ENCODE peak calls at places on chromosomes 5 and 9, in ten cellular contexts. A, E, D, X, F, P, R, S, G and C are unnamed samples.
A peak's percentile ranks its signal among the peaks of the same experiment; 100 is the strongest.

GRCh38 chr5:107704686-107705389 is 34.1 kb upstream of the EFNA5 start:
- DNase-seq in S (no peak), F (no peak), D (no peak), E (no peak), G (no peak), P (peak; percentile 6), X (no peak), R (no peak), A (no peak), C (no peak)

GRCh38 chr5:16450163-16450562 is 15.4 kb downstream of the ZNF622 start:
- DNase-seq in X (no peak), R (no peak), S (no peak), E (no peak), P (no peak), D (no peak), A (no peak), F (no peak), G (no peak), C (no peak)

GRCh38 chr9:129676970-129677369 is 11.5 kb downstream of the PRRX2 start:
- DNase-seq in P (no peak), R (no peak), X (no peak), S (no peak), G (no peak), E (peak; percentile 58), A (no peak), F (no peak), D (no peak), C (peak; percentile 88)

GRCh38 chr9:137550958-137551655 is 572 bp upstream of the MRPL41 start:
- DNase-seq in G (no peak), R (peak; percentile 93), P (peak; percentile 67), D (peak; percentile 44), E (no peak), X (no peak), S (no peak), F (peak; percentile 52), A (no peak), C (no peak)

GRCh38 chr9:83544002-83544698 is 5.9 kb upstream of the FRMD3 start:
- DNase-seq in S (peak; percentile 37), E (peak; percentile 69), A (no peak), X (no peak), F (peak; percentile 42), G (peak; percentile 80), R (peak; percentile 42), D (peak; percentile 38), P (peak; percentile 60), C (no peak)

GRCh38 chr5:102737161-102737560 is 17.9 kb upstream of the PAM start:
- DNase-seq in E (no peak), X (no peak), P (no peak), F (no peak), R (no peak), G (no peak), D (no peak), A (no peak), S (no peak), C (no peak)

GRCh38 chr5:138663561-138663960 is 88.4 kb upstream of the HSPA9 start:
- DNase-seq in G (no peak), E (no peak), S (no peak), R (no peak), A (no peak), F (no peak), D (no peak), P (no peak), X (no peak), C (no peak)

GRCh38 chr5:98460536-98460935 is 312.9 kb upstream of the RGMB start:
- DNase-seq in F (no peak), E (no peak), R (no peak), D (peak; percentile 39), S (no peak), G (no peak), X (no peak), P (no peak), A (no peak), C (no peak)

GRCh38 chr5:53331463-53331862 is 149.0 kb upstream of the FST start:
- DNase-seq in G (no peak), P (no peak), E (no peak), D (peak; percentile 94), F (no peak), A (no peak), S (no peak), X (no peak), R (no peak), C (no peak)

GRCh38 chr5:53333160-53333559 is 147.3 kb upstream of the FST start:
- DNase-seq in R (no peak), D (peak; percentile 69), X (no peak), P (no peak), F (no peak), G (no peak), S (peak; percentile 43), A (no peak), E (no peak), C (no peak)

GRCh38 chr5:53334431-53334941 is 145.9 kb upstream of the FST start:
- DNase-seq in P (no peak), R (no peak), S (peak; percentile 62), X (no peak), G (no peak), D (peak; percentile 87), F (no peak), A (no peak), E (no peak), C (no peak)

GRCh38 chr5:53337827-53338226 is 142.6 kb upstream of the FST start:
- DNase-seq in F (no peak), G (no peak), X (no peak), E (no peak), R (no peak), S (no peak), D (peak; percentile 29), A (no peak), P (no peak), C (no peak)

GRCh38 chr5:53335115-53335514 is 145.3 kb upstream of the FST start:
- DNase-seq in F (no peak), G (peak; percentile 23), S (no peak), A (no peak), P (no peak), D (peak; percentile 34), R (no peak), E (peak; percentile 79), X (no peak), C (no peak)
- H3K4me1 ChIP-seq in F (no peaks in the 10 kb centered on the region), G (no peaks in the 10 kb centered on the region), S (peaks cover 29% of the 10 kb centered on the region), A (no peaks in the 10 kb centered on the region), P (peaks cover 29% of the 10 kb centered on the region), D (peaks cover 21% of the 10 kb centered on the region), R (peaks cover 16% of the 10 kb centered on the region), E (peaks cover 5% of the 10 kb centered on the region), X (no peaks in the 10 kb centered on the region), C (peaks cover 9% of the 10 kb centered on the region)

GRCh38 chr5:124439609-124440008 is 306.8 kb downstream of the ZNF608 start:
- DNase-seq in E (no peak), G (no peak), F (no peak), S (no peak), R (no peak), P (no peak), D (no peak), A (no peak), X (no peak), C (no peak)

GRCh38 chr5:124446125-124446524 is 300.3 kb downstream of the ZNF608 start:
- DNase-seq in S (no peak), A (no peak), P (no peak), E (no peak), F (no peak), X (no peak), R (no peak), G (no peak), D (no peak), C (no peak)

GRCh38 chr5:124440471-124440870 is 306.0 kb downstream of the ZNF608 start:
- DNase-seq in E (no peak), P (no peak), A (no peak), G (no peak), S (no peak), D (no peak), F (no peak), X (no peak), R (no peak), C (no peak)

GRCh38 chr5:124445220-124445619 is 301.2 kb downstream of the ZNF608 start:
- DNase-seq in G (no peak), X (no peak), A (no peak), R (no peak), D (no peak), S (no peak), F (no peak), P (no peak), E (no peak), C (no peak)

DNA sequence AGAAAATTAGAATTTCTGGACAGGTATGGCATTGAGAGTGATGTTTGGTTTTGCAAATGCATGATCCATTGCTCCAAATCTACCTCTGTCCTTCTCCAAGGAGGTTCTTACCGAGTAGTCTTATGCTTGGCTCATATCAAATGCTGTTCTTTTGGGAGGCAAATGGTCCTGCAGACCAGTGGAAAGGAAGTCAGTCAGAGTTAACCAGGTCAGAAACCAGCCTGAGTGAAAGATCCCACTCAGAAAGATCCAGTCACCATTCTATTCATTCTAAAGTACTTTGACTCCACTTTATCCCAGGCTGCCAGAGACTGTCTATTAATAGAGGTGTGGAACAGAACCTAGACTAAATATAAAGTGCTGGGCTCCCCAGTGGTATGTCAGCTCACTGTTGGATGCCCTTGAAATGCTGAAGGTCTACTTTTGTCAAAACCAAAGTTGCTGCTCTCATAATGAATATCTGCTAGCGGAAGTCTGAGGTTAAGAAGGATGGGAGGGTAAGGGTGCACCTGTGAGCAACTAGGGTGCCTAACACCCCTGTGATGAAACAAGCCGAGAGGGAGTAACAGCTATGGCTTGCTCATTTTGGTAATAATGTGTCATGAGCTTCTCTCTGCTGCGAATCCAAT is 302.2 kb downstream of the ZNF608 start:
- DNase-seq in R (no peak), G (no peak), S (no peak), F (no peak), A (no peak), E (no peak), X (no peak), P (no peak), D (no peak), C (no peak)
- H3K27ac ChIP-seq in R (no peak overlapping the region), G (no peak overlapping the region), S (no peak overlapping the region), F (no peak overlapping the region), A (no peak overlapping the region), E (no peak overlapping the region), X (no peak overlapping the region), P (no peak overlapping the region), D (no peak overlapping the region), C (no peak overlapping the region)

DNA sequence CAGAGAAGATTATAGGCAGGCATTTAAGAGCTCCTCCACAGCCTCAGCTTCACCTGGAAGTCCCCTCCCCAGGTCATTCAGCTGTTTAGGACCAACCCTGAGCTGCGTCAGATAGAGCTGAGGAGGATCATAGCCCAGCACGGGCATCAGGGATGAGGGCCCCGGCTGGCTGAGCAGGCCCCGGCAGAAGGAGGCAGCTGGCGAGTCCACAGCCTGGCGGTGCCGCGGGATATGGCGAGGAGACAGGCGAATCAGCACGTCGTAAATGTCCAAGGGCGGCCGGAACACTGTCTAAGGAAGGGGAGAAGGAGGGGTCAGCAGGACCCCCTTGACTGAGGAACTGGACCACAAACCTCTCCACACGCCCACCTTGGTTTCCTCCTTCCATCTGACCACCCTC is 10.6 kb downstream of the NOL6 start:
- DNase-seq in X (no peak), F (no peak), A (no peak), G (no peak), R (no peak), S (no peak), P (no peak), E (no peak), D (no peak), C (no peak)
- H3K4me1 ChIP-seq in X (peaks cover 20% of the 10 kb centered on the region), F (peaks cover 29% of the 10 kb centered on the region), A (no peaks in the 10 kb centered on the region), G (no peaks in the 10 kb centered on the region), R (peaks cover 10% of the 10 kb centered on the region), S (no peaks in the 10 kb centered on the region), P (no peaks in the 10 kb centered on the region), E (no peaks in the 10 kb centered on the region), D (peaks cover 4% of the 10 kb centered on the region), C (no peaks in the 10 kb centered on the region)

DNA sequence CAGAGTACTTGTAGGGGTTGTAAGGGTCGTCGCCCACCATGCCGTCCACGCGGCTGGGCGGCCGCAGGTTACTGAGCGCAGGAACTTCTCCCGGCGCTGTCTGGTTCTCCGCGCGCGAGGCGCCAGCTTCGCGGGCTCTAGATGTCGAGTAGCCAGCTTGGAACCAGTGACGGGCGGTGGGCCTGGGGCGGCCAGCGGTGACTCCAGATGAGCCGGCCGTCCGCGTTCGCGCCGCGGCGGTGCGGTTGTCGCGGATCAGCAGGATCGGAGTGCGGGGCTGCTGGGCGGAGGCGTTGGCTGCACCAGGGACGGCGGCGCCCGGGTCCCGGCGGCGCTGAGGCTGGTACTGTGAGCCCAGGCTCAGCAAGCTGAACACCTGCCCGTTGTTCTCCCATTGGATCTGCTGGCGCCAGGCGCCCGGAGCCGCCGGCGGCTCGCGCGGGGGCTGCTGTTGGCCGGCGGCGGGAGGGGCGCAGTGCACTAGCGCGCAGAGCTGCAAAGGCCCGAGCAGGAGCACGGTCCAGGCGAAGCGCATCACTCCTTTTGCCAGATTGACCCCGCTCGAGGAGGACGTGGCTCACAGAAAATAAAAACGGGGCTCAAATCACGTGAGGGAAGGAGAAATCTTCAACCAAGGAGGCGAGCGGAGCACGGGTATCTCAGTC is 476 bp downstream of the LOX start:
- DNase-seq in S (no peak), P (peak; percentile 60), X (no peak), R (no peak), G (peak; percentile 23), F (no peak), A (peak; percentile 17), D (no peak), E (peak; percentile 84), C (peak; percentile 58)
- H3K27ac ChIP-seq in S (peak overlapping the region; percentile 74), P (no peak overlapping the region), X (no peak overlapping the region), R (peak overlapping the region; percentile 12), G (peak overlapping the region; percentile 79), F (no peak overlapping the region), A (peak overlapping the region; percentile 55), D (peak overlapping the region; percentile 89), E (no peak overlapping the region), C (peak overlapping the region; percentile 96)